ENCODE peak calls at places on chromosomes 6 and 20, in five cellular contexts. N is HCT116, Z is esophagus muscularis mucosa, D is A549, J is suprapubic skin. F is an unnamed sample.

GRCh38 chr6:95230071-95230740 is 347.1 kb upstream of the MANEA start:
- DNase-seq in N (no peak), Z (no peak), D (no peak), J (no peak), F (no peak)

GRCh38 chr6:161027385-161027784 is 35.8 kb downstream of the MAP3K4 start:
- DNase-seq in N (no peak), Z (no peak), D (no peak), J (no peak), F (no peak)

GRCh38 chr20:14865169-14865568 is 527.8 kb upstream of the FLRT3 start:
- DNase-seq in N (no peak), Z (no peak), D (no peak), J (no peak), F (no peak)

GRCh38 chr6:35088281-35089215 is 52.6 kb downstream of the TCP11 start:
- DNase-seq in N (no peak), Z (no peak), D (no peak), J (no peak), F (no peak)

GRCh38 chr20:53162251-53162835 is 190.2 kb downstream of the TSHZ2 start:
- DNase-seq in N (peak; percentile 42), Z (no peak), D (peak; percentile 36), J (peak; percentile 70), F (no peak)

GRCh38 chr6:139474145-139475108 is 100.0 kb upstream of the CITED2 start:
- DNase-seq in N (no peak), Z (no peak), D (no peak), J (no peak), F (no peak)

GRCh38 chr6:142542704-142543233 is 241.0 kb downstream of the ADGRG6 start:
- DNase-seq in N (peak; percentile 36), Z (peak; percentile 89), D (peak; percentile 60), J (peak; percentile 78), F (peak; percentile 36)

GRCh38 chr20:52918311-52918710 is 53.8 kb upstream of the TSHZ2 start:
- DNase-seq in N (no peak), Z (peak; percentile 26), D (no peak), J (no peak), F (no peak)

GRCh38 chr6:149935668-149936067 is 6.1 kb upstream of the ULBP2 start:
- DNase-seq in N (no peak), Z (peak; percentile 62), D (no peak), J (no peak), F (no peak)

GRCh38 chr6:6699741-6700367 is 111.3 kb downstream of the LY86 start:
- DNase-seq in N (peak; percentile 58), Z (no peak), D (peak; percentile 81), J (peak; percentile 93), F (peak; percentile 70)

GRCh38 chr6:85006362-85006761 is 242.0 kb upstream of the TBX18 start:
- DNase-seq in N (no peak), Z (no peak), D (no peak), J (no peak), F (no peak)

GRCh38 chr6:119856136-119856535 is 506.6 kb upstream of the MAN1A1 start:
- DNase-seq in N (no peak), Z (no peak), D (no peak), J (no peak), F (no peak)

GRCh38 chr6:139839506-139840156 is 465.2 kb upstream of the CITED2 start:
- DNase-seq in N (no peak), Z (peak; percentile 92), D (no peak), J (no peak), F (peak; percentile 7)

GRCh38 chr6:44235269-44235668 is 11.6 kb upstream of the HSP90AB1 start:
- DNase-seq in N (no peak), Z (no peak), D (no peak), J (no peak), F (no peak)

GRCh38 chr20:25076731-25077609 is 5.0 kb downstream of the VSX1 start:
- DNase-seq in N (peak; percentile 73), Z (no peak), D (peak; percentile 80), J (no peak), F (no peak)

GRCh38 chr6:16681260-16681873 is 79.9 kb downstream of the ATXN1 start:
- DNase-seq in N (peak; percentile 91), Z (no peak), D (peak; percentile 74), J (no peak), F (peak; percentile 77)

GRCh38 chr6:27279513-27280063 is 32.1 kb downstream of the PRSS16 start:
- DNase-seq in N (no peak), Z (no peak), D (peak; percentile 42), J (no peak), F (no peak)

GRCh38 chr20:62475027-62475818 is 572 bp downstream of the GATA5 start:
- DNase-seq in N (no peak), Z (no peak), D (no peak), J (no peak), F (no peak)

GRCh38 chr6:168418631-168419250 is 22.2 kb upstream of the SMOC2 start:
- DNase-seq in N (no peak), Z (no peak), D (no peak), J (no peak), F (no peak)

GRCh38 chr6:167956491-167956890 is 41.0 kb upstream of the KIF25 start:
- DNase-seq in N (no peak), Z (no peak), D (no peak), J (no peak), F (no peak)

GRCh38 chr6:170011233-170012142 is 260.1 kb downstream of the ERMARD start:
- DNase-seq in N (no peak), Z (no peak), D (no peak), J (peak; percentile 67), F (no peak)

GRCh38 chr6:19024737-19025136 is 637.6 kb downstream of the RNF144B start:
- DNase-seq in N (peak; percentile 54), Z (no peak), D (peak; percentile 34), J (no peak), F (no peak)

GRCh38 chr20:25032478-25033183 is 25.3 kb downstream of the ACSS1 start:
- DNase-seq in N (no peak), Z (no peak), D (no peak), J (no peak), F (no peak)

GRCh38 chr6:27144740-27145079 is 102.8 kb upstream of the PRSS16 start:
- DNase-seq in N (no peak), Z (no peak), D (no peak), J (no peak), F (no peak)

GRCh38 chr6:157273756-157274088 is 49.6 kb downstream of the TMEM242 start:
- DNase-seq in N (peak; percentile 31), Z (no peak), D (peak; percentile 34), J (no peak), F (no peak)

GRCh38 chr20:45432294-45432693 is 16.4 kb downstream of the PIGT start:
- DNase-seq in N (no peak), Z (no peak), D (no peak), J (no peak), F (no peak)

GRCh38 chr6:29589423-29590048 is 4.6 kb downstream of the OR2H2 start:
- DNase-seq in N (peak; percentile 33), Z (no peak), D (peak; percentile 25), J (no peak), F (no peak)

GRCh38 chr6:2748183-2748582 is 2.5 kb downstream of the MYLK4 start:
- DNase-seq in N (no peak), Z (no peak), D (no peak), J (no peak), F (no peak)

GRCh38 chr20:62501801-62502495 is 26.2 kb upstream of the GATA5 start:
- DNase-seq in N (no peak), Z (no peak), D (peak; percentile 46), J (no peak), F (no peak)

GRCh38 chr20:6501061-6501460 is 266.4 kb upstream of the BMP2 start:
- DNase-seq in N (no peak), Z (no peak), D (peak; percentile 13), J (no peak), F (no peak)

GRCh38 chr20:57389695-57390603 is 1.2 kb upstream of the RBM38 start:
- DNase-seq in N (no peak), Z (no peak), D (no peak), J (peak; percentile 77), F (no peak)

GRCh38 chr20:33162753-33163152 is 5.2 kb upstream of the BPIFA2 start:
- DNase-seq in N (no peak), Z (no peak), D (no peak), J (no peak), F (no peak)

GRCh38 chr20:30985386-30985785 is 272.1 kb upstream of the DEFB115 start:
- DNase-seq in N (no peak), Z (no peak), D (no peak), J (no peak), F (no peak)

GRCh38 chr6:108260126-108260808 is 573 bp downstream of the SNX3 start:
- DNase-seq in N (peak; percentile 16), Z (no peak), D (peak; percentile 27), J (peak; percentile 83), F (peak; percentile 15)

GRCh38 chr20:44211177-44212039 is 837 bp upstream of the OSER1 start:
- DNase-seq in N (no peak), Z (no peak), D (no peak), J (peak; percentile 67), F (peak; percentile 25)

GRCh38 chr6:3561745-3562144 is 104.9 kb upstream of the SLC22A23 start:
- DNase-seq in N (no peak), Z (no peak), D (peak; percentile 43), J (no peak), F (no peak)

GRCh38 chr6:168950500-168951223 is 303.0 kb downstream of the THBS2 start:
- DNase-seq in N (no peak), Z (no peak), D (no peak), J (no peak), F (no peak)

GRCh38 chr6:40325041-40325440 is 262.1 kb downstream of the LRFN2 start:
- DNase-seq in N (no peak), Z (no peak), D (no peak), J (no peak), F (no peak)

GRCh38 chr6:108452725-108453195 is 108.0 kb upstream of the FOXO3 start:
- DNase-seq in N (no peak), Z (no peak), D (no peak), J (no peak), F (no peak)

GRCh38 chr6:13261464-13261994 is 66.8 kb downstream of the TBC1D7 start:
- DNase-seq in N (no peak), Z (no peak), D (no peak), J (no peak), F (no peak)
- TF ChIP-seq POLR2A in N (no peak), Z (no peak), D (no peak), J (no peak), F (no peak)

GRCh38 chr6:24686408-24686807 is 19.5 kb downstream of the ACOT13 start:
- DNase-seq in N (no peak), Z (no peak), D (no peak), J (no peak), F (no peak)
- TF ChIP-seq CTCF in N (no peak), Z (no peak), D (no peak), J (no peak), F (no peak)

DNA sequence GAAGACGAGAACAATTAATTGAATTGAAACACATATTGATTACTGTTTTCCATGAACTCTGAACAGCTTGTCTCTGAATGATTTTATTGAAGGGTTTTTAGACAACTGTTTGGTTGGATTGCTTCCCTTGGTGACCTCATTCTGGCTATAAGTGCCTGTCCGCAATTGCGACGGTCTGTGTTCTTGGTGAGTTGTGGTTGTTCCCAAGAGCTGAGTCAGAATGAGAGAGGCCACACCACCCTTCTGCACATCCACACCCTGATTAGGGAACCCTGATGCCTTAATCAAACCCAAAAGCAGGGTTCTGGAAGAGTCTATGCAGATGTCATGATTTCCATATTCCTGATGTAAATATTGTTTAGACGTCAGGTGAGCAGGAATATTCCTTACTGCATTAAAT is 747.0 kb downstream of the PTPRT start:
- DNase-seq in N (no peak), Z (no peak), D (no peak), J (no peak), F (no peak)
- H3K9me3 ChIP-seq in N (peaks cover 4% of the 10 kb centered on the region), Z (no peaks in the 10 kb centered on the region), D (no peaks in the 10 kb centered on the region), J (no peaks in the 10 kb centered on the region), F (no peaks in the 10 kb centered on the region)

GRCh38 chr20:63702036-63702665 is 5.6 kb downstream of the ARFRP1 start:
- DNase-seq in N (no peak), Z (no peak), D (no peak), J (peak; percentile 64), F (no peak)
- TF ChIP-seq POLR2A in N (no peak), Z (no peak), D (no peak), J (no peak), F (no peak)